ENCODE peak calls at places on chromosomes 6 and 20, in seven cellular contexts. L is GM12865, J is body of pancreas, G is fibroblast of mammary gland, T is kidney epithelial cell, N is AG10803, S is HCT116. E is an unnamed sample.

GRCh38 chr6:114713690-114714089 is 370.9 kb upstream of the HS3ST5 start:
- DNase-seq in J (no peak), G (no peak), S (no peak), N (no peak), L (peak), T (no peak), E (no peak)

GRCh38 chr20:40584128-40584819 is 104.8 kb downstream of the MAFB start:
- DNase-seq in G (no peak), N (no peak), T (no peak), S (no peak), J (no peak), L (no peak), E (no peak)

GRCh38 chr6:24980507-24981384 is 45.0 kb upstream of the RIPOR2 start:
- DNase-seq in L (no peak), N (peak), T (no peak), S (no peak), G (no peak), J (no peak), E (peak)

GRCh38 chr6:44667668-44668390 is 280.3 kb downstream of the CDC5L start:
- DNase-seq in G (no peak), T (no peak), J (peak), N (no peak), L (peak), S (peak), E (peak)

GRCh38 chr6:44342489-44342888 is at the start of gene SPATS1:
- DNase-seq in T (no peak), N (no peak), S (no peak), J (peak), L (no peak), G (no peak), E (no peak)

GRCh38 chr6:43940071-43940392 is 170.0 kb downstream of the VEGFA start:
- DNase-seq in T (no peak), L (no peak), G (no peak), J (no peak), N (no peak), S (no peak), E (no peak)

GRCh38 chr20:45975686-45976085 is 3.7 kb upstream of the ZNF335 start:
- DNase-seq in G (no peak), J (no peak), N (no peak), T (no peak), L (no peak), S (no peak), E (no peak)

GRCh38 chr20:18632196-18632789 is 44.4 kb downstream of the DTD1 start:
- DNase-seq in J (peak), S (peak), L (peak), G (peak), T (peak), N (peak), E (peak)

GRCh38 chr20:62876826-62877728 is 15.5 kb upstream of the TCFL5 start:
- DNase-seq in N (peak), J (peak), L (no peak), G (peak), S (no peak), T (no peak), E (no peak)

GRCh38 chr20:25279403-25279802 is 31.5 kb downstream of the PYGB start:
- DNase-seq in L (no peak), T (no peak), J (no peak), N (no peak), G (peak), S (no peak), E (peak)

GRCh38 chr6:1335367-1336037 is 23.6 kb downstream of the FOXQ1 start:
- DNase-seq in T (peak), S (peak), J (peak), N (peak), L (no peak), G (peak), E (peak)

GRCh38 chr6:159973951-159974350 is 5.1 kb downstream of the IGF2R start:
- DNase-seq in G (peak), T (peak), J (no peak), L (peak), S (no peak), N (peak), E (peak)

GRCh38 chr20:24160563-24161355 is 172.2 kb upstream of the GGTLC1 start:
- DNase-seq in J (peak), S (no peak), G (peak), N (peak), T (peak), L (peak), E (peak)

GRCh38 chr6:91130126-91130525 is 543.3 kb upstream of the MAP3K7 start:
- DNase-seq in G (no peak), J (no peak), S (no peak), L (no peak), T (no peak), N (no peak), E (no peak)

GRCh38 chr6:35919085-35919826 is 1.6 kb downstream of the SRPK1 start:
- DNase-seq in N (peak), L (peak), G (peak), J (no peak), T (no peak), S (no peak), E (peak)

GRCh38 chr20:58229198-58229802 is 847 bp upstream of the ANKRD60 start:
- DNase-seq in T (no peak), G (no peak), S (no peak), L (no peak), J (no peak), N (no peak), E (no peak)

GRCh38 chr6:133240511-133241087 is 558 bp upstream of the EYA4 start:
- DNase-seq in S (no peak), T (no peak), J (no peak), L (no peak), N (no peak), G (no peak), E (peak)

GRCh38 chr20:59598625-59599310 is 5.6 kb upstream of the PHACTR3 start:
- DNase-seq in G (peak), N (peak), J (peak), T (no peak), S (peak), L (peak), E (peak)

GRCh38 chr20:4083103-4083864 is 67.9 kb upstream of the RNF24 start:
- DNase-seq in L (no peak), G (no peak), J (no peak), T (no peak), N (peak), S (no peak), E (no peak)

GRCh38 chr6:131762984-131763383 is 44.8 kb upstream of the ENPP1 start:
- DNase-seq in S (no peak), G (no peak), L (no peak), T (no peak), N (peak), J (no peak), E (no peak)

GRCh38 chr6:34274129-34274528 is 25.3 kb upstream of the SMIM29 start:
- DNase-seq in L (no peak), S (no peak), G (no peak), T (no peak), N (no peak), J (no peak), E (no peak)

GRCh38 chr6:111837641-111838500 is 35.4 kb downstream of the FYN start:
- DNase-seq in T (no peak), G (no peak), J (no peak), S (no peak), N (no peak), L (peak), E (no peak)

GRCh38 chr6:139468178-139468577 is 93.7 kb upstream of the CITED2 start:
- DNase-seq in S (no peak), N (no peak), G (no peak), L (no peak), J (no peak), T (no peak), E (no peak)

GRCh38 chr6:125486881-125487280 is 185.1 kb upstream of the HDDC2 start:
- DNase-seq in G (no peak), L (no peak), J (no peak), N (no peak), S (no peak), T (no peak), E (no peak)

GRCh38 chr6:145228962-145229582 is 506.2 kb downstream of the EPM2A start:
- DNase-seq in J (no peak), T (no peak), L (no peak), N (no peak), S (no peak), G (no peak), E (no peak)

GRCh38 chr6:133092771-133093170 is 148.4 kb upstream of the EYA4 start:
- DNase-seq in J (no peak), T (no peak), S (no peak), G (no peak), L (peak), N (no peak), E (no peak)

GRCh38 chr6:111522393-111523020 is 39.5 kb upstream of the REV3L start:
- DNase-seq in J (no peak), L (peak), S (no peak), T (no peak), N (no peak), G (no peak), E (no peak)

GRCh38 chr20:59018817-59019216 is 412 bp upstream of the TUBB1 start:
- DNase-seq in J (no peak), L (no peak), T (no peak), S (no peak), G (no peak), N (no peak), E (no peak)

GRCh38 chr6:36914227-36914794 is 28.6 kb downstream of the C6orf89 start:
- DNase-seq in N (no peak), L (no peak), G (peak), S (peak), J (peak), T (peak), E (peak)

GRCh38 chr20:39946053-39946810 is 742.8 kb downstream of the MAFB start:
- DNase-seq in L (peak), T (no peak), N (no peak), G (no peak), S (no peak), J (no peak), E (no peak)

GRCh38 chr6:144093236-144093635 is 2.1 kb downstream of the SF3B5 start:
- DNase-seq in L (no peak), G (no peak), N (no peak), T (no peak), S (no peak), J (no peak), E (no peak)

GRCh38 chr20:57974863-57975262 is 253.6 kb downstream of the ANKRD60 start:
- DNase-seq in S (no peak), L (no peak), G (no peak), J (no peak), N (no peak), T (no peak), E (no peak)

GRCh38 chr6:14178083-14178445 is 60.5 kb downstream of the CD83 start:
- DNase-seq in T (no peak), N (peak), S (no peak), L (no peak), J (no peak), G (no peak), E (no peak)

GRCh38 chr6:119026822-119027221 is 51.6 kb downstream of the FAM184A start:
- DNase-seq in L (no peak), T (no peak), N (no peak), J (no peak), G (no peak), S (no peak), E (no peak)

GRCh38 chr6:2950713-2951112 is 20.7 kb downstream of the SERPINB6 start:
- DNase-seq in T (no peak), S (no peak), L (no peak), J (no peak), G (no peak), N (no peak), E (peak)

GRCh38 chr6:151514000-151514730 is 20.3 kb downstream of the CCDC170 start:
- DNase-seq in L (no peak), J (no peak), N (no peak), T (no peak), S (no peak), G (no peak), E (no peak)

GRCh38 chr6:156646496-156646895 is 130.7 kb upstream of the ARID1B start:
- DNase-seq in L (no peak), T (no peak), S (no peak), N (no peak), G (no peak), J (no peak), E (no peak)
- H3K4me3 ChIP-seq in L (no peak), T (no peak), S (no peak), N (no peak), G (no peak), J (no peak), E (no peak)

GRCh38 chr6:5767471-5767870 is 239.3 kb downstream of the NRN1 start:
- DNase-seq in T (no peak), G (no peak), L (no peak), S (no peak), N (no peak), J (no peak), E (no peak)

GRCh38 chr6:5763871-5764270 is 242.9 kb downstream of the NRN1 start:
- DNase-seq in N (peak), J (no peak), G (peak), L (no peak), S (no peak), T (peak), E (no peak)

GRCh38 chr6:5764401-5764955 is 242.2 kb downstream of the NRN1 start:
- DNase-seq in L (peak), G (peak), J (no peak), N (peak), T (no peak), S (no peak), E (no peak)

GRCh38 chr6:5765141-5765760 is 241.5 kb downstream of the NRN1 start:
- DNase-seq in J (no peak), L (no peak), T (no peak), N (no peak), S (no peak), G (no peak), E (no peak)

GRCh38 chr6:5766260-5766659 is 240.5 kb downstream of the NRN1 start:
- DNase-seq in L (no peak), N (peak), J (no peak), G (no peak), T (no peak), S (no peak), E (no peak)
- TF ChIP-seq CTCF in L (no peak), N (peak), J (no peak), G (peak), T (peak), S (peak), E (peak)

DNA sequence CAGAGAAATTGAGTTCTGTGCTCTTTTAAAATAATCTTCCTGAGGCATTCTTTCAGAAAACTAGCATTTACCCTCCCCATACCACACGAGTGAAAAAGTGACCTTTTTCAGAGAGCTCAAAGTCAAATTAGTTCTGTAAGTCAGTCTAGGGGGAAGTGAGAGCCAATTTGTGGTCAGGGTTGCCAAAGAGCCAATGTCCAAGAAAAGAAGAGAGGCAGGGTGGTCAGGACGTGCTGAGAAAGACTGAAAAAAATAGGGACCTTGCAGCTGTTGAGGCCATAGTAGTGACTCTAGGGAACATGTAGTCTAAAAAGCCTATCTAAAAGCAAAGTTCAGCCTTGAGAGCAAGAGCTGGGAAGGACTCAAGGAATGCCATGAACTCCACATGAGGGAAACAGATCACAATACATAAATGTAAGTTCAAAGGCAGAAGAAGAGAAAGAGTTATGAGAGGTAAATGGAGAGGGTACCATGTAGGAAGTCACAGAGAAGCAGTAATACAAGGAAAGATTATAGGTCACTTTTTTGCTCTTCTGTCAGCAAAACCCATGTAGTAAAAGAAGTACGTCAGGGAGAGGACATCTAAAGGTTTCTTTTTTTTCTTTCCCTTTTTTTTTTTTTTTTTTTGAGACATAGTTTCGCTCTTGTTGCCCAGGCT is 565.1 kb upstream of the FLRT3 start:
- DNase-seq in L (peak), J (no peak), T (no peak), G (no peak), N (no peak), S (no peak), E (no peak)
- H3K4me3 ChIP-seq in L (no peak), J (no peak), T (no peak), G (no peak), N (no peak), S (no peak), E (no peak)

GRCh38 chr20:50475879-50476292 is 34.3 kb upstream of the PTPN1 start:
- DNase-seq in L (no peak), J (no peak), T (peak), N (no peak), S (no peak), G (peak), E (peak)

GRCh38 chr20:50482396-50482890 is 27.7 kb upstream of the PTPN1 start:
- DNase-seq in G (no peak), J (no peak), S (no peak), T (no peak), L (no peak), N (no peak), E (no peak)

GRCh38 chr20:50477260-50477659 is 32.9 kb upstream of the PTPN1 start:
- DNase-seq in S (no peak), J (no peak), T (no peak), G (no peak), L (no peak), N (no peak), E (no peak)

GRCh38 chr20:50481741-50482140 is 28.4 kb upstream of the PTPN1 start:
- DNase-seq in G (no peak), J (no peak), L (no peak), S (no peak), T (no peak), N (no peak), E (no peak)

DNA sequence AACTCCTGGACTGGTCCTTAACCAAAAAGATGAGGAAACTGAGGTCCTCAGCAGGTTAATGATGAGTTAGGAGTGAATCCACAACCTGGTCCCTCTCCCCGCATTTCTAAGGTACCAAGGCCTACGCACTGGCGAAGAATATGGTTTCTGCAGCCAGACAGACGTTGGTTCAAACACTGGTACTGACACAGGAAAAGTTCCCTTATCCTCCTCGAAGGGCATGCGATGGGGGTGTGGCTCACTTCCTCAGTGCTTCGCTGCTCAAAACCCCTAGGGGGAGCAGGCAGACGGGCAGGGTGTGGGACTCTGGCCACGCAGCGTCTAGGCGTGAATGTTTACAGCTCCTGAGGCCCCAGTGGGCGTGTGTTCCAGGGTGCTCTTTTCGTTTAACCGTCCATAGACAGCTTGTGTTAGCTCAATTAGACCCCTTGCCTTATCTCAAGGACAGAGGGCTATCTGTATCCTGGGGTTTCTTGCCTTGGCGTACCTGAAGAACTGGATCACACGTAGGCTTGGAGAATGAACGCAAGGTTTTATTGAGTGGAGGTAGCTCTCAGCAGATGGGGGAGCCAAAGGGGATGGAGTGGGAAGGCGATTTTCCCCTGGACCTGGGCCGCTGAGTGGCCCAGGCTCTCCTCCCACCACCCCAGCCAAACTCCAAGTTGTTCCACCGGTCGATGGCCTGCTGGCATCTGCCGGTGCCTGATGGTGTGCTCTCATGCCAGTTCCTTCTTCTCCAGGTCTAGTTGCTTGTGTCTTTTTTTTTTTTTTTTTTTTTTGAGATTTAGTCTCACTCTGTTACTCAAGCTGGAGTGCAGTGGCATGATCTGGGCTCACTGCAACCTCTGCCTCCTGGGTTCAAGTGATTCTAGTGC is 31.8 kb upstream of the PTPN1 start:
- DNase-seq in G (peak), L (peak), N (peak), S (peak), T (no peak), J (peak), E (peak)
- TF ChIP-seq CTCF in G (peak), L (peak), N (peak), S (peak), T (peak), J (peak), E (peak)